ENCODE peak calls at places on chromosomes 3 and 15, in eight cellular contexts. X, S, C, G, E, F, H and N are unnamed samples.

GRCh38 chr3:161100994-161101393 is 4.2 kb downstream of the B3GALNT1 start:
- DNase-seq in E (no peak), X (no peak), F (no peak), C (no peak), S (no peak), G (no peak), H (no peak), N (peak; percentile 60)

GRCh38 chr3:87867001-87867400 is 191.8 kb downstream of the CGGBP1 start:
- DNase-seq in H (no peak), S (no peak), G (peak; percentile 21), X (no peak), E (no peak), C (peak; percentile 3), F (no peak), N (no peak)

GRCh38 chr3:63232764-63233396 is 45.2 kb upstream of the SYNPR start:
- DNase-seq in G (no peak), H (peak; percentile 9), E (no peak), X (no peak), S (no peak), F (no peak), C (peak; percentile 11), N (no peak)

GRCh38 chr3:124483915-124484470 is 246.3 kb upstream of the UMPS start:
- DNase-seq in F (no peak), X (no peak), G (no peak), C (no peak), S (no peak), H (peak; percentile 10), E (no peak), N (no peak)

GRCh38 chr3:8279476-8279875 is 222.1 kb upstream of the LMCD1 start:
- DNase-seq in C (no peak), H (no peak), G (no peak), E (no peak), F (no peak), S (no peak), X (no peak), N (no peak)

GRCh38 chr15:70259640-70260066 is 161.9 kb upstream of the TLE3 start:
- DNase-seq in X (no peak), C (no peak), E (no peak), S (no peak), G (no peak), F (no peak), H (no peak), N (no peak)

GRCh38 chr3:10334461-10334860 is 13.5 kb upstream of the SEC13 start:
- DNase-seq in E (no peak), C (no peak), F (no peak), X (no peak), G (peak; percentile 44), H (peak; percentile 47), S (peak; percentile 50), N (no peak)

GRCh38 chr3:130014526-130014925 is 40.0 kb downstream of the TRH start:
- DNase-seq in E (no peak), H (peak; percentile 26), X (no peak), F (no peak), S (peak; percentile 36), G (peak; percentile 79), C (no peak), N (no peak)

GRCh38 chr3:181712505-181713299 is 977 bp downstream of the SOX2 start:
- DNase-seq in X (no peak), E (peak; percentile 52), S (peak; percentile 46), G (no peak), F (no peak), C (no peak), H (no peak), N (no peak)

GRCh38 chr3:61053781-61054496 is 197.3 kb downstream of the FHIT start:
- DNase-seq in S (no peak), F (no peak), E (peak; percentile 55), H (no peak), X (no peak), G (no peak), C (no peak), N (peak; percentile 60)

GRCh38 chr3:185717121-185717520 is 107.7 kb downstream of the IGF2BP2 start:
- DNase-seq in F (no peak), G (peak; percentile 66), E (no peak), H (peak; percentile 83), C (peak; percentile 91), X (no peak), S (peak; percentile 23), N (no peak)

GRCh38 chr15:68601206-68602197 is 22.7 kb downstream of the CORO2B start:
- DNase-seq in G (no peak), S (no peak), C (no peak), E (no peak), X (peak; percentile 78), H (peak; percentile 74), F (no peak), N (no peak)

GRCh38 chr15:44710236-44711088 is 661 bp downstream of the PATL2 start:
- DNase-seq in F (no peak), G (peak; percentile 43), C (no peak), S (peak; percentile 52), E (no peak), H (peak; percentile 55), X (no peak), N (no peak)

GRCh38 chr15:81954158-81954783 is 91.5 kb downstream of the MEX3B start:
- DNase-seq in C (no peak), S (no peak), F (no peak), E (no peak), X (no peak), G (no peak), H (no peak), N (no peak)

GRCh38 chr3:177554900-177555759 is 357.8 kb upstream of the TBL1XR1 start:
- DNase-seq in S (peak; percentile 85), X (no peak), H (peak; percentile 83), G (peak; percentile 81), C (peak; percentile 81), E (peak; percentile 13), F (no peak), N (no peak)

GRCh38 chr3:114411811-114412803 is 118.3 kb downstream of the TIGIT start:
- DNase-seq in G (peak; percentile 61), X (no peak), H (peak; percentile 49), S (peak; percentile 96), E (no peak), C (peak; percentile 88), F (peak; percentile 10), N (no peak)

GRCh38 chr3:125379483-125379882 is 4.4 kb upstream of the ZNF148 start:
- DNase-seq in G (no peak), X (no peak), S (no peak), C (no peak), E (no peak), H (no peak), F (no peak), N (no peak)

GRCh38 chr3:69095636-69096035 is 10.9 kb downstream of the ARL6IP5 start:
- DNase-seq in C (no peak), G (no peak), E (no peak), S (peak; percentile 8), X (no peak), F (no peak), H (no peak), N (no peak)

GRCh38 chr15:101490922-101491738 is 1.6 kb upstream of the PCSK6 start:
- DNase-seq in C (no peak), G (no peak), F (no peak), S (no peak), H (no peak), X (peak; percentile 75), E (no peak), N (no peak)

GRCh38 chr3:30227571-30228301 is 378.7 kb upstream of the TGFBR2 start:
- DNase-seq in E (no peak), G (peak; percentile 91), S (peak; percentile 73), H (peak; percentile 95), C (peak; percentile 99), F (no peak), X (no peak), N (no peak)

GRCh38 chr15:57144448-57144847 is 226.0 kb downstream of the TCF12 start:
- DNase-seq in E (no peak), H (no peak), G (no peak), S (no peak), C (no peak), X (no peak), F (no peak), N (no peak)

GRCh38 chr3:112293368-112294321 is at the start of gene SLC9C1:
- DNase-seq in E (peak; percentile 58), S (peak; percentile 83), F (no peak), H (peak; percentile 91), X (no peak), G (peak; percentile 65), C (peak; percentile 83), N (peak; percentile 77)

GRCh38 chr3:26091096-26091495 is 301.2 kb downstream of the OXSM start:
- DNase-seq in F (no peak), H (no peak), G (no peak), X (no peak), E (no peak), C (no peak), S (no peak), N (no peak)

GRCh38 chr3:52518723-52519444 is 14.8 kb downstream of the NT5DC2 start:
- DNase-seq in C (no peak), H (no peak), G (no peak), E (peak; percentile 22), F (no peak), X (no peak), S (no peak), N (no peak)

GRCh38 chr3:58161435-58162398 is 49.1 kb downstream of the DNASE1L3 start:
- DNase-seq in F (no peak), G (peak; percentile 83), C (peak; percentile 97), H (peak; percentile 93), E (peak; percentile 64), X (no peak), S (peak; percentile 98), N (peak; percentile 65)

GRCh38 chr3:15795563-15796308 is 2.0 kb downstream of the ANKRD28 start:
- DNase-seq in S (peak; percentile 82), X (no peak), H (peak; percentile 74), E (no peak), F (no peak), C (peak; percentile 79), G (peak; percentile 51), N (no peak)

GRCh38 chr3:177345049-177345972 is 148.0 kb upstream of the TBL1XR1 start:
- DNase-seq in H (peak; percentile 97), E (peak; percentile 85), C (peak; percentile 98), S (peak; percentile 99), F (peak; percentile 66), G (peak; percentile 92), X (peak; percentile 95), N (peak; percentile 92)

GRCh38 chr15:45417303-45417950 is 39.1 kb upstream of the GATM start:
- DNase-seq in S (no peak), C (no peak), E (no peak), F (no peak), H (no peak), X (no peak), G (no peak), N (no peak)

GRCh38 chr3:122668930-122669730 is 11.5 kb upstream of the PARP14 start:
- DNase-seq in S (peak; percentile 96), C (peak; percentile 77), X (no peak), F (no peak), G (peak; percentile 65), H (peak; percentile 17), E (no peak), N (peak; percentile 42)

GRCh38 chr3:169945313-169945712 is 21.3 kb upstream of the SEC62 start:
- DNase-seq in H (peak; percentile 35), X (no peak), E (no peak), S (no peak), F (peak; percentile 38), G (no peak), C (no peak), N (peak; percentile 30)

GRCh38 chr15:71743861-71744382 is 66.4 kb upstream of the NR2E3 start:
- DNase-seq in X (no peak), E (no peak), G (no peak), S (peak; percentile 61), C (peak; percentile 60), F (peak; percentile 26), H (peak; percentile 64), N (peak; percentile 51)

GRCh38 chr3:150388468-150389418 is 19.4 kb upstream of the TSC22D2 start:
- DNase-seq in F (no peak), S (no peak), C (peak; percentile 34), G (no peak), X (no peak), E (no peak), H (no peak), N (no peak)

GRCh38 chr3:16203031-16203430 is 28.6 kb downstream of the GALNT15 start:
- DNase-seq in C (peak; percentile 56), S (peak; percentile 89), X (no peak), E (no peak), F (peak; percentile 24), G (no peak), H (no peak), N (no peak)

GRCh38 chr15:52368402-52368801 is 72.8 kb upstream of the MYO5C start:
- DNase-seq in E (no peak), S (peak; percentile 76), G (no peak), H (no peak), X (no peak), F (no peak), C (no peak), N (no peak)